ENCODE peak calls at places on chromosome 1, in four cellular contexts. P is tibial nerve, E is heart left ventricle, S is mucosa of descending colon. V is an unnamed sample. For H3K4me1, the result is how much of the 10 kb centered on the place peaks cover.

GRCh38 chr1:30256911-30257310 is 466.5 kb downstream of the MATN1 start:
- DNase-seq in P (no peak), E (no peak), S (no peak), V (no peak)

GRCh38 chr1:6245869-6246496 is 2.0 kb downstream of the HES3 start:
- DNase-seq in P (no peak), E (no peak), S (no peak), V (no peak)

GRCh38 chr1:32249831-32250525 is 1.1 kb upstream of the LCK start:
- DNase-seq in P (no peak), E (peak), S (peak), V (no peak)

GRCh38 chr1:53107570-53108322 is 34.7 kb downstream of the SLC1A7 start:
- DNase-seq in P (no peak), E (no peak), S (no peak), V (no peak)

GRCh38 chr1:206832352-206832751 is 33.1 kb upstream of the IL20 start:
- DNase-seq in P (no peak), E (no peak), S (no peak), V (no peak)

GRCh38 chr1:202283379-202283844 is 58.3 kb downstream of the UBE2T start:
- DNase-seq in P (no peak), E (no peak), S (no peak), V (no peak)

GRCh38 chr1:28507646-28508434 is 2.0 kb downstream of the RCC1 start:
- DNase-seq in P (no peak), E (no peak), S (no peak), V (no peak)

GRCh38 chr1:65339866-65340483 is 30.6 kb downstream of the DNAJC6 start:
- DNase-seq in P (no peak), E (no peak), S (no peak), V (no peak)

GRCh38 chr1:207495816-207496792 is at the start of gene CR1:
- DNase-seq in P (no peak), E (peak), S (peak), V (peak)

GRCh38 chr1:1954831-1955441 is 35.9 kb upstream of the TMEM52 start:
- DNase-seq in P (no peak), E (no peak), S (no peak), V (no peak)
- TF ChIP-seq CTCF in P (no peak), E (no peak), S (no peak), V (no peak)

GRCh38 chr1:244860078-244860477 is 4.3 kb downstream of the HNRNPU start:
- DNase-seq in P (no peak), E (no peak), S (no peak), V (no peak)

GRCh38 chr1:244860914-244861610 is 3.3 kb downstream of the HNRNPU start:
- DNase-seq in P (no peak), E (no peak), S (no peak), V (no peak)

GRCh38 chr1:244858357-244858756 is 6.0 kb downstream of the HNRNPU start:
- DNase-seq in P (no peak), E (no peak), S (no peak), V (no peak)

GRCh38 chr1:244854865-244855578 is 9.3 kb downstream of the HNRNPU start:
- DNase-seq in P (no peak), E (no peak), S (no peak), V (no peak)

DNA sequence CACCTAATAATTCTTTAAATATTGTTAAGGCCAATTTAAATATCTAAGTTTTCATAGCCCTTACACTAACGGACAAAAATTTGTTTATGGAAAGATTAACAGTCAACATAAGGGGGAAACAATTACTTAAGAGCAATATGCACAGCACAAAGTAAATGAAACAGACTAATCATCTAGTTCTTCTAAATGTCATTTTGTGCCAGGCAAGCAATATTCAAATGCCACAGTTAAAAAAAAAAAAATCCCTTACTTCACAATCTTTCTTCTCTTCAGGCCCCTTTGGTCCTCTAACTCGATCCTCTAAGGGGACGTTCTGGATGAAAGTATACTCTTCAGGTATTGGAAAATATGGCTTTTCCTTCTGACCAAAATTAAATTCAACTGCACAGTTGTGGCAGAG is 6.6 kb downstream of the HNRNPU start:
- DNase-seq in P (no peak), E (no peak), S (no peak), V (no peak)
- H3K4me3 ChIP-seq in P (no peak), E (no peak), S (no peak), V (no peak)

DNA sequence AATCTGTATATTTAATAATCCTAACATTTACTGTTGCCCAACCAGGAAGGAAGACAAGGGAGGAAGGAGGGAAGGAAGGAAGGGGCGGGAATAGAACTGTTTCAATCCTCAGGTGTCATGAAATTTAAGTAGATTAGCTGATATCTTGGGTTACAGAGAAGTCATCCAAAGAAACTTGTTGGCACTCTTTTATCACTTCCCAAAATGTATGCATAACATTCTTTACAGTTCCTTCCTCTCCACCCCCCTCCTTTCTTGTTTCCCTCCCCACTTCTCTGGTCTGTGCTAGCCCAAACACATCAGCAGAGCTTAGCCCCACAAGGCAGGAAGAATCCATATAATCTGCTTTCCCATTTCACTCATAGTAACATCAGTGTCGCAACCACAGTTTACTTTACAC is 110.9 kb downstream of the ESRRG start:
- DNase-seq in P (no peak), E (no peak), S (no peak), V (no peak)
- H3K4me1 ChIP-seq in P (under half), E (under half), S (under half), V (under half)

GRCh38 chr1:244100276-244100675 is 49.2 kb downstream of the ZBTB18 start:
- DNase-seq in P (no peak), E (no peak), S (no peak), V (no peak)

GRCh38 chr1:244097523-244098390 is 46.7 kb downstream of the ZBTB18 start:
- DNase-seq in P (no peak), E (no peak), S (no peak), V (no peak)

GRCh38 chr1:244100691-244101453 is 49.8 kb downstream of the ZBTB18 start:
- DNase-seq in P (no peak), E (no peak), S (no peak), V (no peak)

GRCh38 chr1:244102051-244102450 is 51.0 kb downstream of the ZBTB18 start:
- DNase-seq in P (no peak), E (no peak), S (no peak), V (no peak)

GRCh38 chr1:244099258-244099930 is 48.3 kb downstream of the ZBTB18 start:
- DNase-seq in P (no peak), E (no peak), S (no peak), V (no peak)
- TF ChIP-seq CTCF in P (no peak), E (no peak), S (no peak), V (no peak)

GRCh38 chr1:220691039-220691684 is 999 bp downstream of the C1orf115 start:
- DNase-seq in P (no peak), E (no peak), S (no peak), V (no peak)
- H3K4me3 ChIP-seq in P (peak), E (peak), S (peak), V (peak)

GRCh38 chr1:201022178-201022823 is 1.2 kb downstream of the KIF21B start:
- DNase-seq in P (no peak), E (no peak), S (peak), V (no peak)
- H3K4me1 ChIP-seq in P (under half), E (under half), S (under half), V (under half)

V was measured in lung.